ENCODE peak calls at places on chromosomes 7 and 10, in four cellular contexts. H is pancreas; B is naive thymus-derived CD4-positive, alpha-beta T cell; W is stomach. V is an unnamed sample.

GRCh38 chr10:124063736-124064135 is 29.7 kb downstream of the CHST15 start:
- DNase-seq in H (no peak), B (no peak), W (no peak), V (peak)

GRCh38 chr10:69403519-69403918 is 13.2 kb downstream of the TACR2 start:
- DNase-seq in H (no peak), B (no peak), W (no peak), V (no peak)

GRCh38 chr7:129574487-129574886 is 37.0 kb upstream of the NRF1 start:
- DNase-seq in H (no peak), B (no peak), W (no peak), V (no peak)

GRCh38 chr7:44163591-44163990 is 22.5 kb upstream of the MYL7 start:
- DNase-seq in H (no peak), B (no peak), W (no peak), V (peak)

GRCh38 chr7:68267486-68267885 is 1270.9 kb downstream of the TYW1 start:
- DNase-seq in H (no peak), B (no peak), W (no peak), V (no peak)

GRCh38 chr10:44205072-44205471 is 179.8 kb downstream of the CXCL12 start:
- DNase-seq in H (no peak), B (no peak), W (no peak), V (no peak)

GRCh38 chr10:48671914-48672595 is 12.6 kb upstream of the WDFY4 start:
- DNase-seq in H (no peak), B (no peak), W (no peak), V (no peak)

GRCh38 chr7:81887691-81888090 is 117.8 kb upstream of the HGF start:
- DNase-seq in H (no peak), B (no peak), W (no peak), V (no peak)

GRCh38 chr7:2281556-2281955 is 32.7 kb downstream of the SNX8 start:
- DNase-seq in H (no peak), B (no peak), W (no peak), V (no peak)

GRCh38 chr10:15715619-15716227 is 4.0 kb downstream of the ITGA8 start:
- DNase-seq in H (no peak), B (no peak), W (no peak), V (no peak)

GRCh38 chr7:117807688-117808087 is 65.6 kb downstream of the CTTNBP2 start:
- DNase-seq in H (no peak), B (no peak), W (no peak), V (no peak)

GRCh38 chr10:124719213-124719851 is 24.8 kb downstream of the FAM53B start:
- DNase-seq in H (no peak), B (peak), W (peak), V (peak)

GRCh38 chr10:28676968-28677888 is at the start of gene BAMBI:
- DNase-seq in H (peak), B (peak), W (peak), V (peak)

GRCh38 chr7:1579481-1580421 is 9.9 kb upstream of the PSMG3 start:
- DNase-seq in H (no peak), B (peak), W (peak), V (peak)

GRCh38 chr7:39664057-39664456 is 40.7 kb downstream of the RALA start:
- DNase-seq in H (no peak), B (no peak), W (no peak), V (no peak)

GRCh38 chr10:88092975-88093374 is 229.6 kb downstream of the PTEN start:
- DNase-seq in H (no peak), B (peak), W (peak), V (no peak)

GRCh38 chr7:157973971-157974677 is 613.5 kb downstream of the PTPRN2 start:
- DNase-seq in H (no peak), B (no peak), W (no peak), V (no peak)

GRCh38 chr7:122886357-122887081 is at the start of gene CADPS2:
- DNase-seq in H (peak), B (no peak), W (peak), V (peak)

GRCh38 chr7:1027285-1028043 is 16.9 kb upstream of the GPR146 start:
- DNase-seq in H (peak), B (no peak), W (no peak), V (peak)

GRCh38 chr10:101001225-101002035 is 1.8 kb downstream of the LZTS2 start:
- DNase-seq in H (peak), B (no peak), W (peak), V (no peak)

GRCh38 chr7:12066561-12066960 is 144.5 kb upstream of the TMEM106B start:
- DNase-seq in H (no peak), B (no peak), W (no peak), V (peak)

GRCh38 chr10:96606216-96606615 is 19.4 kb upstream of the TM9SF3 start:
- DNase-seq in H (no peak), B (no peak), W (no peak), V (no peak)

GRCh38 chr10:126041804-126042231 is 145.5 kb downstream of the FANK1 start:
- DNase-seq in H (peak), B (peak), W (peak), V (no peak)

DNA sequence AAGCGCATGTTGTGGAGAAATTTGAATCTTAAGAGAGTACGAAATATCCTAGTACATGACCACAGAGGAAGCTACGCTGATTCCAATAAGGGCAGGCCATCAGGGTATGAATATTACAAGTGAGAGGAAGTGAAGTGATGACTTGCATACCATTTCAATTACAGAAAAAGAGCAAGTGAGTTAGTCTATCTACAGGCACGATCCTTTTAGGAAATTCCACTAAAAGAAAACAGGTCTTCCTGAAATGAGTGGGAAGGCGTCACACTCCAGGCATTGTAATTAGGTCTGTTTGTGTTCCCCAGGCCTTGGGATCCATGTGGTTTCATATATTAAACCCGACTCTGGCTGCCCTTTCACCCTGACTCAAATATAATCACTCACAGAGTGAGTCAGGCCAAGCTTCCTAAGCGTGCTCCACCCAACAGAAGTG is 152.5 kb downstream of the SEMA3A start:
- DNase-seq in H (no peak), B (no peak), W (peak), V (peak)
- H3K27ac ChIP-seq in H (no peak), B (no peak), W (no peak), V (no peak)

GRCh38 chr7:132135986-132136385 is 440.3 kb downstream of the PLXNA4 start:
- DNase-seq in H (no peak), B (no peak), W (no peak), V (no peak)
- H3K27ac ChIP-seq in H (no peak), B (no peak), W (no peak), V (no peak)

GRCh38 chr7:33043434-33043833 is 19.1 kb downstream of the NT5C3A start:
- DNase-seq in H (no peak), B (no peak), W (no peak), V (no peak)
- H3K27ac ChIP-seq in H (peak), B (no peak), W (peak), V (no peak)

GRCh38 chr7:151697515-151697895 is 177.8 kb upstream of the RHEB start:
- DNase-seq in H (no peak), B (no peak), W (no peak), V (no peak)
- H3K27ac ChIP-seq in H (no peak), B (no peak), W (no peak), V (peak)

GRCh38 chr7:135770139-135770710 is 21.6 kb upstream of the FAM180A start:
- DNase-seq in H (no peak), B (no peak), W (no peak), V (no peak)
- H3K27ac ChIP-seq in H (no peak), B (no peak), W (no peak), V (no peak)

GRCh38 chr10:97760461-97761257 is 11.1 kb downstream of the SFRP5 start:
- DNase-seq in H (no peak), B (no peak), W (no peak), V (no peak)
- H3K27ac ChIP-seq in H (no peak), B (no peak), W (no peak), V (peak)

GRCh38 chr7:53238021-53238605 is 202.7 kb downstream of the POM121L12 start:
- DNase-seq in H (no peak), B (no peak), W (no peak), V (no peak)
- H3K27ac ChIP-seq in H (no peak), B (no peak), W (no peak), V (no peak)

GRCh38 chr10:26365681-26366327 is 72.3 kb upstream of the APBB1IP start:
- DNase-seq in H (no peak), B (no peak), W (no peak), V (peak)
- H3K27ac ChIP-seq in H (no peak), B (no peak), W (no peak), V (no peak)

V was measured in RWPE1.